ENCODE peak calls at places on chromosomes 13 and 19, in ten cellular contexts. One of them, this sample, is unnamed.

GRCh38 chr19:16062789-16063188 is 13.5 kb upstream of the TPM4 start:
- DNase-seq in CD8-positive, alpha-beta T cell: peak; percentile 78
- DNase-seq in mucosa of descending colon: peak; percentile 64
- DNase-seq in OCI-LY7: peak; percentile 68
- DNase-seq in lung: no peak
- DNase-seq in A673: peak; percentile 70
- DNase-seq in body of pancreas: peak; percentile 46
- DNase-seq in naive thymus-derived CD4-positive, alpha-beta T cell: peak; percentile 63
- DNase-seq in psoas muscle: no peak
- DNase-seq in PC-3: peak; percentile 73
- DNase-seq in this sample: peak; percentile 65

GRCh38 chr13:114173753-114174152 is 5.3 kb upstream of the CFAP97D2 start:
- DNase-seq in PC-3: no peak
- DNase-seq in mucosa of descending colon: no peak
- DNase-seq in lung: no peak
- DNase-seq in naive thymus-derived CD4-positive, alpha-beta T cell: no peak
- DNase-seq in CD8-positive, alpha-beta T cell: no peak
- DNase-seq in body of pancreas: no peak
- DNase-seq in psoas muscle: no peak
- DNase-seq in OCI-LY7: no peak
- DNase-seq in A673: peak; percentile 60
- DNase-seq in this sample: no peak

GRCh38 chr13:75226092-75226491 is 255.9 kb downstream of the TBC1D4 start:
- DNase-seq in lung: peak; percentile 77
- DNase-seq in psoas muscle: no peak
- DNase-seq in A673: no peak
- DNase-seq in PC-3: peak; percentile 50
- DNase-seq in mucosa of descending colon: no peak
- DNase-seq in CD8-positive, alpha-beta T cell: no peak
- DNase-seq in naive thymus-derived CD4-positive, alpha-beta T cell: no peak
- DNase-seq in OCI-LY7: no peak
- DNase-seq in body of pancreas: no peak
- DNase-seq in this sample: no peak

GRCh38 chr13:46022476-46022875 is 30.1 kb downstream of the ZC3H13 start:
- DNase-seq in PC-3: no peak
- DNase-seq in CD8-positive, alpha-beta T cell: no peak
- DNase-seq in mucosa of descending colon: no peak
- DNase-seq in OCI-LY7: no peak
- DNase-seq in A673: no peak
- DNase-seq in psoas muscle: no peak
- DNase-seq in body of pancreas: no peak
- DNase-seq in naive thymus-derived CD4-positive, alpha-beta T cell: no peak
- DNase-seq in lung: no peak
- DNase-seq in this sample: no peak

GRCh38 chr19:8423821-8424223 is 10.7 kb downstream of the MARCHF2 start:
- DNase-seq in lung: peak; percentile 88
- DNase-seq in OCI-LY7: no peak
- DNase-seq in A673: peak; percentile 45
- DNase-seq in CD8-positive, alpha-beta T cell: no peak
- DNase-seq in body of pancreas: peak; percentile 64
- DNase-seq in psoas muscle: peak; percentile 94
- DNase-seq in PC-3: peak; percentile 96
- DNase-seq in naive thymus-derived CD4-positive, alpha-beta T cell: no peak
- DNase-seq in mucosa of descending colon: peak; percentile 85
- DNase-seq in this sample: no peak

GRCh38 chr19:11061951-11062350 is 27.3 kb upstream of the LDLR start:
- DNase-seq in PC-3: no peak
- DNase-seq in psoas muscle: no peak
- DNase-seq in body of pancreas: no peak
- DNase-seq in mucosa of descending colon: no peak
- DNase-seq in A673: no peak
- DNase-seq in naive thymus-derived CD4-positive, alpha-beta T cell: no peak
- DNase-seq in CD8-positive, alpha-beta T cell: no peak
- DNase-seq in lung: no peak
- DNase-seq in OCI-LY7: no peak
- DNase-seq in this sample: no peak

GRCh38 chr13:76944457-76944856 is 3.9 kb upstream of the ACOD1 start:
- DNase-seq in A673: no peak
- DNase-seq in psoas muscle: no peak
- DNase-seq in lung: no peak
- DNase-seq in CD8-positive, alpha-beta T cell: no peak
- DNase-seq in body of pancreas: no peak
- DNase-seq in PC-3: peak; percentile 69
- DNase-seq in mucosa of descending colon: no peak
- DNase-seq in naive thymus-derived CD4-positive, alpha-beta T cell: no peak
- DNase-seq in OCI-LY7: no peak
- DNase-seq in this sample: no peak

GRCh38 chr19:16542045-16542893 is at the start of gene CHERP:
- DNase-seq in PC-3: peak; percentile 96
- DNase-seq in mucosa of descending colon: peak; percentile 97
- DNase-seq in OCI-LY7: peak; percentile 98
- DNase-seq in A673: peak; percentile 98
- DNase-seq in psoas muscle: peak; percentile 98
- DNase-seq in CD8-positive, alpha-beta T cell: peak; percentile 97
- DNase-seq in body of pancreas: peak; percentile 93
- DNase-seq in lung: peak; percentile 93
- DNase-seq in naive thymus-derived CD4-positive, alpha-beta T cell: peak; percentile 94
- DNase-seq in this sample: peak; percentile 89

GRCh38 chr13:80716610-80717081 is 375.7 kb upstream of the SPRY2 start:
- DNase-seq in OCI-LY7: no peak
- DNase-seq in CD8-positive, alpha-beta T cell: no peak
- DNase-seq in naive thymus-derived CD4-positive, alpha-beta T cell: no peak
- DNase-seq in psoas muscle: peak; percentile 57
- DNase-seq in PC-3: no peak
- DNase-seq in body of pancreas: no peak
- DNase-seq in A673: peak; percentile 19
- DNase-seq in mucosa of descending colon: no peak
- DNase-seq in lung: peak; percentile 39
- DNase-seq in this sample: no peak

GRCh38 chr19:32626969-32627368 is 46.0 kb downstream of the PDCD5 start:
- DNase-seq in naive thymus-derived CD4-positive, alpha-beta T cell: no peak
- DNase-seq in CD8-positive, alpha-beta T cell: no peak
- DNase-seq in OCI-LY7: no peak
- DNase-seq in body of pancreas: no peak
- DNase-seq in A673: no peak
- DNase-seq in mucosa of descending colon: no peak
- DNase-seq in PC-3: no peak
- DNase-seq in psoas muscle: no peak
- DNase-seq in lung: no peak
- DNase-seq in this sample: no peak
- H3K9me3 ChIP-seq in naive thymus-derived CD4-positive, alpha-beta T cell: no peaks in the 10 kb centered on the region
- H3K9me3 ChIP-seq in CD8-positive, alpha-beta T cell: no peaks in the 10 kb centered on the region
- H3K9me3 ChIP-seq in OCI-LY7: no peaks in the 10 kb centered on the region
- H3K9me3 ChIP-seq in body of pancreas: no peaks in the 10 kb centered on the region
- H3K9me3 ChIP-seq in A673: no peaks in the 10 kb centered on the region
- H3K9me3 ChIP-seq in mucosa of descending colon: no peaks in the 10 kb centered on the region
- H3K9me3 ChIP-seq in PC-3: no peaks in the 10 kb centered on the region
- H3K9me3 ChIP-seq in psoas muscle: no peaks in the 10 kb centered on the region
- H3K9me3 ChIP-seq in lung: peaks cover 3% of the 10 kb centered on the region
- H3K9me3 ChIP-seq in this sample: no peaks in the 10 kb centered on the region

GRCh38 chr19:5204212-5204611 is 136.4 kb downstream of the PTPRS start:
- DNase-seq in CD8-positive, alpha-beta T cell: no peak
- DNase-seq in PC-3: no peak
- DNase-seq in body of pancreas: no peak
- DNase-seq in OCI-LY7: no peak
- DNase-seq in lung: no peak
- DNase-seq in naive thymus-derived CD4-positive, alpha-beta T cell: no peak
- DNase-seq in psoas muscle: peak; percentile 16
- DNase-seq in mucosa of descending colon: no peak
- DNase-seq in A673: no peak
- DNase-seq in this sample: no peak
- H3K9me3 ChIP-seq in CD8-positive, alpha-beta T cell: no peaks in the 10 kb centered on the region
- H3K9me3 ChIP-seq in PC-3: peaks cover 6% of the 10 kb centered on the region
- H3K9me3 ChIP-seq in body of pancreas: no peaks in the 10 kb centered on the region
- H3K9me3 ChIP-seq in OCI-LY7: peaks cover 16% of the 10 kb centered on the region
- H3K9me3 ChIP-seq in lung: peaks cover 9% of the 10 kb centered on the region
- H3K9me3 ChIP-seq in naive thymus-derived CD4-positive, alpha-beta T cell: no peaks in the 10 kb centered on the region
- H3K9me3 ChIP-seq in psoas muscle: peaks cover 28% of the 10 kb centered on the region
- H3K9me3 ChIP-seq in mucosa of descending colon: peaks cover 25% of the 10 kb centered on the region
- H3K9me3 ChIP-seq in A673: peaks cover 7% of the 10 kb centered on the region
- H3K9me3 ChIP-seq in this sample: no peaks in the 10 kb centered on the region

GRCh38 chr19:2854849-2855248 is 12.3 kb upstream of the ZNF556 start:
- DNase-seq in naive thymus-derived CD4-positive, alpha-beta T cell: no peak
- DNase-seq in A673: no peak
- DNase-seq in body of pancreas: no peak
- DNase-seq in mucosa of descending colon: no peak
- DNase-seq in lung: no peak
- DNase-seq in OCI-LY7: no peak
- DNase-seq in psoas muscle: no peak
- DNase-seq in CD8-positive, alpha-beta T cell: no peak
- DNase-seq in PC-3: no peak
- DNase-seq in this sample: no peak

GRCh38 chr19:2853015-2853606 is 11.8 kb downstream of the ZNF555 start:
- DNase-seq in A673: no peak
- DNase-seq in naive thymus-derived CD4-positive, alpha-beta T cell: no peak
- DNase-seq in mucosa of descending colon: no peak
- DNase-seq in CD8-positive, alpha-beta T cell: no peak
- DNase-seq in body of pancreas: no peak
- DNase-seq in PC-3: no peak
- DNase-seq in psoas muscle: no peak
- DNase-seq in lung: no peak
- DNase-seq in OCI-LY7: no peak
- DNase-seq in this sample: no peak

GRCh38 chr19:2856457-2857055 is 10.6 kb upstream of the ZNF556 start:
- DNase-seq in PC-3: no peak
- DNase-seq in lung: no peak
- DNase-seq in CD8-positive, alpha-beta T cell: no peak
- DNase-seq in OCI-LY7: no peak
- DNase-seq in mucosa of descending colon: no peak
- DNase-seq in A673: no peak
- DNase-seq in psoas muscle: no peak
- DNase-seq in body of pancreas: no peak
- DNase-seq in naive thymus-derived CD4-positive, alpha-beta T cell: peak; percentile 84
- DNase-seq in this sample: no peak

GRCh38 chr19:2863818-2864217 is 3.3 kb upstream of the ZNF556 start:
- DNase-seq in A673: no peak
- DNase-seq in body of pancreas: no peak
- DNase-seq in OCI-LY7: no peak
- DNase-seq in PC-3: no peak
- DNase-seq in psoas muscle: no peak
- DNase-seq in lung: no peak
- DNase-seq in CD8-positive, alpha-beta T cell: no peak
- DNase-seq in naive thymus-derived CD4-positive, alpha-beta T cell: no peak
- DNase-seq in mucosa of descending colon: no peak
- DNase-seq in this sample: no peak

DNA sequence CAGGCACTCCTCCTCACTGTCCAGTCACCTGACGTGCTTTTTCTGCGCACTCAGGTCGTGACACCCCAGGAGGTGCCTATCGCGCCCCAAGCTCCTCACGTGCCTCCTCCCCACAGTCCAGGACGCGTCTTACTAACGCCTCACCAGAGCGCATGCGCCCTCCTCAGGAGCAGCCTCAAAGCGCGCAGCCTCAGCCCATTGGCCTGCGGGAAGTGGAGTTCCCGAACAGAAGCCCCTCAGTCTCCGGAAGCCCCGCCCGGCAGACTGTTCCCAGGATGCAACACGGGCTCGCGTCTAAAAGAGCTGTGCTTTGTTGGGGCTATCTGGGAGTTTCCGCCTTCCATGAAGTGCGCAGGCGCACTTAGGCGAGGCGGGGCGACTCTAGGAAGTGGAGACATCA is 8.3 kb upstream of the ZNF556 start:
- DNase-seq in PC-3: no peak
- DNase-seq in body of pancreas: no peak
- DNase-seq in naive thymus-derived CD4-positive, alpha-beta T cell: no peak
- DNase-seq in A673: no peak
- DNase-seq in psoas muscle: no peak
- DNase-seq in CD8-positive, alpha-beta T cell: no peak
- DNase-seq in OCI-LY7: no peak
- DNase-seq in mucosa of descending colon: no peak
- DNase-seq in lung: no peak
- DNase-seq in this sample: no peak
- H3K9me3 ChIP-seq in PC-3: peaks cover 14% of the 10 kb centered on the region
- H3K9me3 ChIP-seq in body of pancreas: peaks cover 2% of the 10 kb centered on the region
- H3K9me3 ChIP-seq in naive thymus-derived CD4-positive, alpha-beta T cell: no peaks in the 10 kb centered on the region
- H3K9me3 ChIP-seq in A673: peaks cover 35% of the 10 kb centered on the region
- H3K9me3 ChIP-seq in psoas muscle: peaks cover 61% of the 10 kb centered on the region
- H3K9me3 ChIP-seq in CD8-positive, alpha-beta T cell: peaks cover under 1% of the 10 kb centered on the region
- H3K9me3 ChIP-seq in OCI-LY7: no peaks in the 10 kb centered on the region
- H3K9me3 ChIP-seq in mucosa of descending colon: peaks cover 48% of the 10 kb centered on the region
- H3K9me3 ChIP-seq in lung: peaks cover 24% of the 10 kb centered on the region
- H3K9me3 ChIP-seq in this sample: peaks cover 6% of the 10 kb centered on the region

GRCh38 chr19:52172347-52172746 is 926 bp upstream of the ZNF836 start:
- DNase-seq in mucosa of descending colon: no peak
- DNase-seq in lung: no peak
- DNase-seq in CD8-positive, alpha-beta T cell: no peak
- DNase-seq in psoas muscle: no peak
- DNase-seq in naive thymus-derived CD4-positive, alpha-beta T cell: no peak
- DNase-seq in A673: no peak
- DNase-seq in OCI-LY7: no peak
- DNase-seq in PC-3: no peak
- DNase-seq in body of pancreas: no peak
- DNase-seq in this sample: no peak

GRCh38 chr19:52171321-52172169 is at the start of gene ZNF836:
- DNase-seq in mucosa of descending colon: peak; percentile 95
- DNase-seq in PC-3: peak; percentile 71
- DNase-seq in CD8-positive, alpha-beta T cell: peak; percentile 94
- DNase-seq in body of pancreas: peak; percentile 93
- DNase-seq in A673: peak; percentile 77
- DNase-seq in naive thymus-derived CD4-positive, alpha-beta T cell: peak; percentile 95
- DNase-seq in lung: peak; percentile 91
- DNase-seq in OCI-LY7: peak; percentile 90
- DNase-seq in psoas muscle: peak; percentile 94
- DNase-seq in this sample: peak; percentile 91

GRCh38 chr19:52170304-52170703 is 1.1 kb downstream of the ZNF836 start:
- DNase-seq in body of pancreas: no peak
- DNase-seq in OCI-LY7: no peak
- DNase-seq in CD8-positive, alpha-beta T cell: no peak
- DNase-seq in psoas muscle: no peak
- DNase-seq in lung: no peak
- DNase-seq in A673: no peak
- DNase-seq in naive thymus-derived CD4-positive, alpha-beta T cell: peak; percentile 7
- DNase-seq in mucosa of descending colon: no peak
- DNase-seq in PC-3: no peak
- DNase-seq in this sample: no peak

GRCh38 chr19:52176574-52176973 is 5.2 kb upstream of the ZNF836 start:
- DNase-seq in lung: no peak
- DNase-seq in mucosa of descending colon: no peak
- DNase-seq in body of pancreas: no peak
- DNase-seq in A673: no peak
- DNase-seq in OCI-LY7: no peak
- DNase-seq in PC-3: no peak
- DNase-seq in psoas muscle: no peak
- DNase-seq in CD8-positive, alpha-beta T cell: no peak
- DNase-seq in naive thymus-derived CD4-positive, alpha-beta T cell: no peak
- DNase-seq in this sample: no peak

DNA sequence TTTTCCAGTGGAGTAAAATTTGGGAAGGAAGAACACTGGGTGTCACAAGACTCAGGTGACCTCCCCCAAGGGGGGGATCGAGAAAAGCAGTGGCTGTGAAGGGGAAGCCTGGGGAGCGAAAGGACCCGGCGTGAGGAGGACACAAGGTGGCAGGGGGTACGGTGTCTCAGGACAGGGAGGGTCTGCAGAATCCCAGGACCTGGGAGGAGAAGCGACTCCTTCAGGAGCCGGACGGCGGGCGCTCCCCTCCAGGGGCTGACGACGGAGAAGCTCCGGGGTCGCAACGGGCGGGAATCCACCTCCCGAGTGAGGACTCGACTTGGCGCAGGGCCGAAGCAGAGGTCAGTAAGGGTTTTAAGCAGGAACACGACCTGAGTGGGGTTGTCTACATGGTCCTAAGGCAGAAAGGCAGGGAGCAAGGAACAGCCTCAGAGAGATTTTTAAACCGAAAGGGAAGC is 529 bp downstream of the ZNF836 start:
- DNase-seq in psoas muscle: peak; percentile 64
- DNase-seq in lung: no peak
- DNase-seq in OCI-LY7: no peak
- DNase-seq in naive thymus-derived CD4-positive, alpha-beta T cell: no peak
- DNase-seq in CD8-positive, alpha-beta T cell: no peak
- DNase-seq in PC-3: no peak
- DNase-seq in body of pancreas: peak; percentile 33
- DNase-seq in mucosa of descending colon: peak; percentile 66
- DNase-seq in A673: peak; percentile 16
- DNase-seq in this sample: no peak
- H3K9me3 ChIP-seq in psoas muscle: no peaks in the 10 kb centered on the region
- H3K9me3 ChIP-seq in lung: no peaks in the 10 kb centered on the region
- H3K9me3 ChIP-seq in OCI-LY7: no peaks in the 10 kb centered on the region
- H3K9me3 ChIP-seq in naive thymus-derived CD4-positive, alpha-beta T cell: no peaks in the 10 kb centered on the region
- H3K9me3 ChIP-seq in CD8-positive, alpha-beta T cell: no peaks in the 10 kb centered on the region
- H3K9me3 ChIP-seq in PC-3: peaks cover 15% of the 10 kb centered on the region
- H3K9me3 ChIP-seq in body of pancreas: no peaks in the 10 kb centered on the region
- H3K9me3 ChIP-seq in mucosa of descending colon: no peaks in the 10 kb centered on the region
- H3K9me3 ChIP-seq in A673: peaks cover 4% of the 10 kb centered on the region
- H3K9me3 ChIP-seq in this sample: no peaks in the 10 kb centered on the region

This sample was measured in T-helper 17 cell.